ENCODE peak calls at places on chromosome X, in four cellular contexts. One of them, this sample, is unnamed.

GRCh38 chrX:112698946-112699345 is 19.2 kb upstream of the LHFPL1 start:
- DNase-seq in H9: no peak
- DNase-seq in esophagus squamous epithelium: no peak
- DNase-seq in IMR-90: no peak
- DNase-seq in this sample: no peak

GRCh38 chrX:129875669-129876068 is 30.3 kb upstream of the UTP14A start:
- DNase-seq in IMR-90: peak; percentile 76
- DNase-seq in H9: no peak
- DNase-seq in esophagus squamous epithelium: no peak
- DNase-seq in this sample: no peak

GRCh38 chrX:129833153-129834004 is 10.3 kb downstream of the ZDHHC9 start:
- DNase-seq in esophagus squamous epithelium: no peak
- DNase-seq in H9: no peak
- DNase-seq in IMR-90: peak; percentile 73
- DNase-seq in this sample: no peak

GRCh38 chrX:45009371-45010000 is 136.5 kb downstream of the KDM6A start:
- DNase-seq in esophagus squamous epithelium: no peak
- DNase-seq in IMR-90: peak; percentile 66
- DNase-seq in H9: no peak
- DNase-seq in this sample: no peak

GRCh38 chrX:142978130-142978684 is 47.5 kb upstream of the SPANXN4 start:
- DNase-seq in H9: no peak
- DNase-seq in IMR-90: no peak
- DNase-seq in esophagus squamous epithelium: no peak
- DNase-seq in this sample: no peak

GRCh38 chrX:46381630-46382029 is 163.6 kb downstream of the ZNF674 start:
- DNase-seq in IMR-90: peak; percentile 17
- DNase-seq in H9: peak; percentile 40
- DNase-seq in esophagus squamous epithelium: no peak
- DNase-seq in this sample: no peak

GRCh38 chrX:40097492-40098263 is at the start of gene BCOR:
- DNase-seq in H9: peak; percentile 77
- DNase-seq in IMR-90: peak; percentile 58
- DNase-seq in esophagus squamous epithelium: no peak
- DNase-seq in this sample: no peak

GRCh38 chrX:110267874-110268273 is 50.0 kb downstream of the AMMECR1 start:
- DNase-seq in IMR-90: no peak
- DNase-seq in H9: no peak
- DNase-seq in esophagus squamous epithelium: no peak
- DNase-seq in this sample: no peak

GRCh38 chrX:147315493-147315892 is 500.9 kb upstream of the CXorf51A start:
- DNase-seq in esophagus squamous epithelium: no peak
- DNase-seq in H9: no peak
- DNase-seq in IMR-90: no peak
- DNase-seq in this sample: no peak

GRCh38 chrX:5726246-5726645 is 502.4 kb downstream of the NLGN4X start:
- DNase-seq in IMR-90: no peak
- DNase-seq in H9: no peak
- DNase-seq in esophagus squamous epithelium: no peak
- DNase-seq in this sample: no peak

GRCh38 chrX:34300871-34301270 is 168.8 kb upstream of the FAM47A start:
- DNase-seq in IMR-90: peak; percentile 58
- DNase-seq in H9: peak; percentile 46
- DNase-seq in esophagus squamous epithelium: no peak
- DNase-seq in this sample: peak; percentile 5

GRCh38 chrX:150856101-150856500 is 42.4 kb downstream of the CD99L2 start:
- DNase-seq in IMR-90: peak; percentile 13
- DNase-seq in esophagus squamous epithelium: no peak
- DNase-seq in H9: no peak
- DNase-seq in this sample: no peak

GRCh38 chrX:71053217-71053621 is 14.9 kb downstream of the SNX12 start:
- DNase-seq in H9: peak; percentile 90
- DNase-seq in IMR-90: no peak
- DNase-seq in esophagus squamous epithelium: no peak
- DNase-seq in this sample: peak; percentile 57

GRCh38 chrX:24928114-24928513 is 87.7 kb downstream of the ARX start:
- DNase-seq in IMR-90: no peak
- DNase-seq in H9: no peak
- DNase-seq in esophagus squamous epithelium: no peak
- DNase-seq in this sample: no peak

GRCh38 chrX:10103023-10103422 is 53.8 kb upstream of the CLCN4 start:
- DNase-seq in H9: no peak
- DNase-seq in esophagus squamous epithelium: no peak
- DNase-seq in IMR-90: peak; percentile 24
- DNase-seq in this sample: no peak

GRCh38 chrX:32155044-32155638 is 1056.2 kb downstream of the DMD start:
- DNase-seq in esophagus squamous epithelium: no peak
- DNase-seq in IMR-90: no peak
- DNase-seq in H9: no peak
- DNase-seq in this sample: no peak

GRCh38 chrX:45850775-45851433 is 650.2 kb upstream of the DIPK2B start:
- DNase-seq in H9: peak; percentile 30
- DNase-seq in esophagus squamous epithelium: no peak
- DNase-seq in IMR-90: peak; percentile 28
- DNase-seq in this sample: no peak

GRCh38 chrX:14228611-14229010 is 198.9 kb upstream of the GEMIN8 start:
- DNase-seq in esophagus squamous epithelium: no peak
- DNase-seq in IMR-90: no peak
- DNase-seq in H9: no peak
- DNase-seq in this sample: no peak

GRCh38 chrX:2500091-2500680 is 590 bp downstream of the DHRSX start:
- DNase-seq in H9: peak; percentile 57
- DNase-seq in esophagus squamous epithelium: no peak
- DNase-seq in IMR-90: peak; percentile 65
- DNase-seq in this sample: no peak

GRCh38 chrX:56308726-56309125 is 76.6 kb downstream of the KLF8 start:
- DNase-seq in H9: no peak
- DNase-seq in IMR-90: no peak
- DNase-seq in esophagus squamous epithelium: no peak
- DNase-seq in this sample: no peak

GRCh38 chrX:143476751-143477150 is 40.5 kb downstream of the SPANXN3 start:
- DNase-seq in IMR-90: no peak
- DNase-seq in H9: peak; percentile 22
- DNase-seq in esophagus squamous epithelium: no peak
- DNase-seq in this sample: no peak

GRCh38 chrX:149631293-149632165 is at the start of gene TMEM185A:
- DNase-seq in IMR-90: peak; percentile 32
- DNase-seq in esophagus squamous epithelium: no peak
- DNase-seq in H9: peak; percentile 71
- DNase-seq in this sample: peak; percentile 18

GRCh38 chrX:17520206-17520605 is 145.2 kb downstream of the NHS start:
- DNase-seq in esophagus squamous epithelium: no peak
- DNase-seq in H9: no peak
- DNase-seq in IMR-90: no peak
- DNase-seq in this sample: no peak

GRCh38 chrX:33741807-33742206 is 390.3 kb downstream of the FAM47A start:
- DNase-seq in IMR-90: no peak
- DNase-seq in esophagus squamous epithelium: no peak
- DNase-seq in H9: peak; percentile 74
- DNase-seq in this sample: no peak

GRCh38 chrX:112662559-112663427 is 16.9 kb downstream of the LHFPL1 start:
- DNase-seq in H9: no peak
- DNase-seq in esophagus squamous epithelium: no peak
- DNase-seq in IMR-90: no peak
- DNase-seq in this sample: no peak

GRCh38 chrX:47613082-47613481 is 6.6 kb downstream of the SYN1 start:
- DNase-seq in esophagus squamous epithelium: no peak
- DNase-seq in H9: no peak
- DNase-seq in IMR-90: no peak
- DNase-seq in this sample: no peak

GRCh38 chrX:3393168-3393567 is 46.7 kb upstream of the MXRA5 start:
- DNase-seq in H9: no peak
- DNase-seq in IMR-90: no peak
- DNase-seq in esophagus squamous epithelium: no peak
- DNase-seq in this sample: no peak

GRCh38 chrX:77442728-77443127 is 4.5 kb upstream of the FGF16 start:
- DNase-seq in IMR-90: peak; percentile 81
- DNase-seq in H9: no peak
- DNase-seq in esophagus squamous epithelium: no peak
- DNase-seq in this sample: no peak

GRCh38 chrX:55161581-55161980 is 58.6 kb upstream of the PAGE5 start:
- DNase-seq in esophagus squamous epithelium: no peak
- DNase-seq in H9: peak; percentile 28
- DNase-seq in IMR-90: no peak
- DNase-seq in this sample: no peak

GRCh38 chrX:72545990-72546389 is 26.7 kb downstream of the HDAC8 start:
- DNase-seq in IMR-90: no peak
- DNase-seq in esophagus squamous epithelium: no peak
- DNase-seq in H9: no peak
- DNase-seq in this sample: no peak

GRCh38 chrX:134604701-134605271 is 53.5 kb downstream of the PLAC1 start:
- DNase-seq in H9: no peak
- DNase-seq in esophagus squamous epithelium: no peak
- DNase-seq in IMR-90: peak; percentile 42
- DNase-seq in this sample: no peak

GRCh38 chrX:47047989-47048388 is 30.3 kb upstream of the RGN start:
- DNase-seq in IMR-90: peak; percentile 35
- DNase-seq in H9: no peak
- DNase-seq in esophagus squamous epithelium: no peak
- DNase-seq in this sample: no peak

GRCh38 chrX:19698125-19698524 is 182.8 kb upstream of the MAP3K15 start:
- DNase-seq in esophagus squamous epithelium: no peak
- DNase-seq in IMR-90: peak; percentile 50
- DNase-seq in H9: no peak
- DNase-seq in this sample: no peak

GRCh38 chrX:34350552-34350951 is 218.4 kb upstream of the FAM47A start:
- DNase-seq in H9: no peak
- DNase-seq in IMR-90: no peak
- DNase-seq in esophagus squamous epithelium: no peak
- DNase-seq in this sample: no peak

GRCh38 chrX:11446951-11447350 is 153.7 kb downstream of the AMELX start:
- DNase-seq in IMR-90: peak; percentile 35
- DNase-seq in H9: no peak
- DNase-seq in esophagus squamous epithelium: no peak
- DNase-seq in this sample: no peak

GRCh38 chrX:118116308-118117068 is at the start of gene KLHL13:
- DNase-seq in H9: peak; percentile 50
- DNase-seq in esophagus squamous epithelium: no peak
- DNase-seq in IMR-90: peak; percentile 18
- DNase-seq in this sample: no peak

DNA sequence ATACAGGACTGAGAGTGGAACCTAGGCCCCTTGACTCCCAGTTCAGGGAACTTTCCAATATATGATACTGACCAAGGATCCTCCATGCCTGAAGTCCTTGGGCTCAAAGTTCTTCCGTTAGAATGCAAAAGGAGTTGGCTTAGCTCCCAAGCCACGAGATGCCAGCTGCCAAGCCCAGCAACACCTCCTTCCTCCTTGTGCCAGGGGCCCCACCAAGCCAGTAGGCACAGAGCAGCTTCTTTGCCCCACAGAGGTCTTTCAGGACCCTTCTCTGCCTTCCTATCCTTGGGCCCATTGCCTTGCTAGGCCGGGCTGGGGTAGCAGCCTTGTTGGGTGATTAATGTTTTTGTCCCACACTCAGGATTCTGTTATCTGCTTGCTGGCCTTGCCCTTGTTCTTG is 105.6 kb downstream of the EFNB1 start:
- DNase-seq in H9: no peak
- DNase-seq in esophagus squamous epithelium: no peak
- DNase-seq in IMR-90: no peak
- DNase-seq in this sample: no peak
- H3K4me1 ChIP-seq in H9: no peaks in the 10 kb centered on the region
- H3K4me1 ChIP-seq in esophagus squamous epithelium: no peaks in the 10 kb centered on the region
- H3K4me1 ChIP-seq in IMR-90: peaks cover 18% of the 10 kb centered on the region
- H3K4me1 ChIP-seq in this sample: no peaks in the 10 kb centered on the region

GRCh38 chrX:132875705-132876508 is 82.5 kb downstream of the HS6ST2 start:
- DNase-seq in H9: peak; percentile 40
- DNase-seq in IMR-90: no peak
- DNase-seq in esophagus squamous epithelium: no peak
- DNase-seq in this sample: no peak
- H3K27me3 ChIP-seq in H9: no peaks in the 10 kb centered on the region
- H3K27me3 ChIP-seq in IMR-90: no peaks in the 10 kb centered on the region
- H3K27me3 ChIP-seq in esophagus squamous epithelium: no peaks in the 10 kb centered on the region
- H3K27me3 ChIP-seq in this sample: no peaks in the 10 kb centered on the region

GRCh38 chrX:13082286-13083065 is 38.1 kb upstream of the FAM9C start:
- DNase-seq in IMR-90: no peak
- DNase-seq in esophagus squamous epithelium: no peak
- DNase-seq in H9: no peak
- DNase-seq in this sample: no peak
- H3K4me1 ChIP-seq in IMR-90: peaks cover 4% of the 10 kb centered on the region
- H3K4me1 ChIP-seq in esophagus squamous epithelium: peaks cover 6% of the 10 kb centered on the region
- H3K4me1 ChIP-seq in H9: no peaks in the 10 kb centered on the region
- H3K4me1 ChIP-seq in this sample: no peaks in the 10 kb centered on the region

GRCh38 chrX:124502599-124502998 is 156.2 kb downstream of the SH2D1A start:
- DNase-seq in IMR-90: no peak
- DNase-seq in esophagus squamous epithelium: no peak
- DNase-seq in H9: no peak
- DNase-seq in this sample: no peak
- H3K27me3 ChIP-seq in IMR-90: no peaks in the 10 kb centered on the region
- H3K27me3 ChIP-seq in esophagus squamous epithelium: no peaks in the 10 kb centered on the region
- H3K27me3 ChIP-seq in H9: no peaks in the 10 kb centered on the region
- H3K27me3 ChIP-seq in this sample: no peaks in the 10 kb centered on the region

GRCh38 chrX:120463241-120463640 is 5.9 kb downstream of the LAMP2 start:
- DNase-seq in H9: no peak
- DNase-seq in IMR-90: peak; percentile 45
- DNase-seq in esophagus squamous epithelium: no peak
- DNase-seq in this sample: no peak

GRCh38 chrX:120464409-120464808 is 4.7 kb downstream of the LAMP2 start:
- DNase-seq in IMR-90: no peak
- DNase-seq in H9: no peak
- DNase-seq in esophagus squamous epithelium: no peak
- DNase-seq in this sample: no peak

GRCh38 chrX:120457766-120458180 is 11.3 kb downstream of the LAMP2 start:
- DNase-seq in H9: no peak
- DNase-seq in esophagus squamous epithelium: no peak
- DNase-seq in IMR-90: peak; percentile 76
- DNase-seq in this sample: no peak

GRCh38 chrX:120459313-120459712 is 9.8 kb downstream of the LAMP2 start:
- DNase-seq in IMR-90: no peak
- DNase-seq in H9: no peak
- DNase-seq in esophagus squamous epithelium: no peak
- DNase-seq in this sample: no peak

DNA sequence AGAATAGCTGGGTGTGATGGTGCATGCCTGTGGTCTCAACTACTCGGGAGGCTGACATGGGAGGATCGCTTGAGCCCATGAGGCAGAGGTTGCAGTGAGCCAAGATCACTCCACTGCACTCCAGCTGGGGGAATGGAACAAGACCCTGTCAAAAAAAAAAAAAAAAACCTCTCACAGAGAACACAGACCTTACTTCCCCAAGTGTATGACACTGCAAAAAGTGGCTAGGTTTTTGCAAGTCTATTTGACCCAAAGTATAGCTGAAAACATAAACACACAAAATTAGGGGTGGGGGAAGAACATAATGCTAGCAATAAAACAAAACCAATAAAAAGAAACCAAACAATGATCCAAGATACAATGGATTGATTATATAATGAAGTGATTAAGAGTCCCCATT is 6.7 kb downstream of the LAMP2 start:
- DNase-seq in esophagus squamous epithelium: no peak
- DNase-seq in IMR-90: no peak
- DNase-seq in H9: no peak
- DNase-seq in this sample: no peak
- H3K4me1 ChIP-seq in esophagus squamous epithelium: peaks cover 80% of the 10 kb centered on the region
- H3K4me1 ChIP-seq in IMR-90: no peaks in the 10 kb centered on the region
- H3K4me1 ChIP-seq in H9: no peaks in the 10 kb centered on the region
- H3K4me1 ChIP-seq in this sample: no peaks in the 10 kb centered on the region